ENCODE peak calls at places on chromosomes 16 and 17, in ten cellular contexts. W is CD8-positive, alpha-beta T cell; D is neural progenitor cell; X is transverse colon; J is tibial nerve; I is body of pancreas; Q is MM.1S; P is stomach; T is mucosa of descending colon; R is heart right ventricle. Z is an unnamed sample.
A peak's percentile ranks its signal among the peaks of the same experiment; 100 is the strongest.

GRCh38 chr16:23557779-23558330 is 328 bp downstream of the UBFD1 start:
- DNase-seq in X (peak; percentile 29), W (no peak), T (no peak), P (no peak), J (peak; percentile 13), I (no peak), D (no peak), R (peak; percentile 30), Q (peak; percentile 14), Z (no peak)

GRCh38 chr17:32998111-32998892 is 6.7 kb downstream of the SPACA3 start:
- DNase-seq in P (peak; percentile 87), Q (peak; percentile 61), I (peak; percentile 86), X (peak; percentile 87), T (peak; percentile 87), R (peak; percentile 68), W (peak; percentile 81), D (peak; percentile 85), J (peak; percentile 79), Z (peak; percentile 44)

GRCh38 chr16:46830417-46830901 is 521 bp downstream of the C16orf87 start:
- DNase-seq in P (peak; percentile 46), I (peak; percentile 33), Q (peak; percentile 52), W (peak; percentile 65), J (no peak), D (peak; percentile 74), T (peak; percentile 73), R (peak; percentile 12), X (peak; percentile 48), Z (peak; percentile 52)

GRCh38 chr17:1697681-1698080 is 12.5 kb downstream of the TLCD2 start:
- DNase-seq in X (no peak), J (no peak), P (no peak), Q (no peak), I (no peak), D (no peak), T (no peak), W (no peak), R (no peak), Z (no peak)

GRCh38 chr17:79078476-79079190 is 4.0 kb downstream of the ENGASE start:
- DNase-seq in R (no peak), D (no peak), J (no peak), Q (no peak), X (peak; percentile 64), I (no peak), W (no peak), T (peak; percentile 53), P (no peak), Z (no peak)

GRCh38 chr16:78605548-78606097 is 506.2 kb downstream of the WWOX start:
- DNase-seq in P (no peak), J (no peak), W (no peak), R (peak; percentile 7), T (no peak), Q (no peak), I (no peak), X (no peak), D (no peak), Z (no peak)

GRCh38 chr17:61131555-61131954 is 268.1 kb upstream of the TBX2 start:
- DNase-seq in Q (no peak), I (no peak), R (no peak), W (no peak), P (no peak), D (no peak), X (no peak), J (no peak), T (no peak), Z (no peak)

GRCh38 chr17:81958633-81959342 is 2.2 kb downstream of the NOTUM start:
- DNase-seq in I (no peak), T (no peak), J (no peak), W (no peak), P (no peak), D (no peak), Q (no peak), X (no peak), R (no peak), Z (no peak)

GRCh38 chr16:30902070-30902972 is 5.9 kb downstream of the CTF1 start:
- DNase-seq in W (peak; percentile 82), P (peak; percentile 77), Q (peak; percentile 51), T (peak; percentile 87), I (peak; percentile 77), J (no peak), D (peak; percentile 92), R (peak; percentile 62), X (peak; percentile 74), Z (peak; percentile 58)

GRCh38 chr16:495127-495748 is 32.3 kb upstream of the CAPN15 start:
- DNase-seq in Q (no peak), D (peak; percentile 42), W (no peak), P (no peak), X (peak; percentile 36), I (peak; percentile 42), J (no peak), R (no peak), T (peak; percentile 59), Z (peak; percentile 20)

GRCh38 chr16:11681526-11681925 is 13.3 kb downstream of the SNN start:
- DNase-seq in R (no peak), Q (peak; percentile 69), D (no peak), P (no peak), T (no peak), X (peak; percentile 56), W (peak; percentile 46), J (no peak), I (no peak), Z (no peak)

GRCh38 chr16:76653390-76654026 is 376.3 kb downstream of the CNTNAP4 start:
- DNase-seq in X (no peak), P (no peak), W (no peak), D (peak; percentile 81), Q (peak; percentile 48), I (no peak), J (no peak), T (no peak), R (no peak), Z (no peak)

GRCh38 chr17:8122923-8123694 is 797 bp downstream of the HES7 start:
- DNase-seq in T (no peak), X (no peak), Q (peak; percentile 58), J (no peak), W (no peak), I (peak; percentile 17), R (peak; percentile 25), D (peak; percentile 59), P (no peak), Z (peak; percentile 56)

GRCh38 chr16:30032083-30032819 is 1.2 kb upstream of the TLCD3B start:
- DNase-seq in P (peak; percentile 48), T (no peak), W (peak; percentile 71), Q (peak; percentile 69), I (peak; percentile 37), R (no peak), X (peak; percentile 57), J (no peak), D (peak; percentile 83), Z (peak; percentile 64)

GRCh38 chr16:74497761-74498160 is 76.5 kb upstream of the CLEC18B start:
- DNase-seq in I (no peak), P (no peak), D (no peak), X (no peak), J (no peak), Q (no peak), T (no peak), R (no peak), W (no peak), Z (no peak)

GRCh38 chr17:74859439-74860228 is at the start of gene GRIN2C:
- DNase-seq in Q (no peak), J (no peak), I (no peak), W (no peak), T (no peak), D (peak; percentile 52), R (no peak), P (no peak), X (no peak), Z (peak; percentile 46)
- H3K4me3 ChIP-seq in Q (peak within 1 kb of the TSS; percentile 36), J (peak within 1 kb of the TSS; percentile 38), I (no peak within 1 kb of the TSS), W (peak within 1 kb of the TSS; percentile 8), T (no peak within 1 kb of the TSS), D (peak within 1 kb of the TSS; percentile 55), R (peak within 1 kb of the TSS; percentile 17), P (peak within 1 kb of the TSS; percentile 22), X (peak within 1 kb of the TSS; percentile 8), Z (peak within 1 kb of the TSS; percentile 27)

GRCh38 chr16:49842972-49843371 is 12.9 kb downstream of the ZNF423 start:
- DNase-seq in I (no peak), X (no peak), J (no peak), T (no peak), P (no peak), Q (no peak), D (no peak), R (no peak), W (no peak), Z (no peak)
- H3K4me1 ChIP-seq in I (no peaks in the 10 kb centered on the region), X (no peaks in the 10 kb centered on the region), J (no peaks in the 10 kb centered on the region), T (no peaks in the 10 kb centered on the region), P (peaks cover 23% of the 10 kb centered on the region), Q (no peaks in the 10 kb centered on the region), D (peaks cover 20% of the 10 kb centered on the region), R (peaks cover 32% of the 10 kb centered on the region), W (no peaks in the 10 kb centered on the region), Z (no peaks in the 10 kb centered on the region)

GRCh38 chr17:42561908-42562844 is at the start of gene COASY:
- DNase-seq in W (peak; percentile 93), R (peak; percentile 97), I (peak; percentile 96), Q (peak; percentile 98), P (peak; percentile 96), X (peak; percentile 98), D (peak; percentile 96), T (peak; percentile 97), J (peak; percentile 93), Z (peak; percentile 90)
- H3K4me3 ChIP-seq in W (peak within 1 kb of the TSS; percentile 97), R (peak within 1 kb of the TSS; percentile 94), I (peak within 1 kb of the TSS; percentile 72), Q (peak within 1 kb of the TSS; percentile 93), P (peak within 1 kb of the TSS; percentile 90), X (peak within 1 kb of the TSS; percentile 66), D (peak within 1 kb of the TSS; percentile 83), T (peak within 1 kb of the TSS; percentile 71), J (peak within 1 kb of the TSS; percentile 76), Z (peak within 1 kb of the TSS; percentile 95)

GRCh38 chr17:35167046-35167445 is 19.4 kb downstream of the UNC45B start:
- DNase-seq in D (no peak), P (no peak), T (no peak), Q (no peak), X (no peak), W (no peak), I (no peak), R (no peak), J (no peak), Z (no peak)
- H3K4me1 ChIP-seq in D (no peaks in the 10 kb centered on the region), P (no peaks in the 10 kb centered on the region), T (no peaks in the 10 kb centered on the region), Q (no peaks in the 10 kb centered on the region), X (no peaks in the 10 kb centered on the region), W (peaks cover 27% of the 10 kb centered on the region), I (peaks cover 3% of the 10 kb centered on the region), R (no peaks in the 10 kb centered on the region), J (no peaks in the 10 kb centered on the region), Z (peaks cover 27% of the 10 kb centered on the region)

DNA sequence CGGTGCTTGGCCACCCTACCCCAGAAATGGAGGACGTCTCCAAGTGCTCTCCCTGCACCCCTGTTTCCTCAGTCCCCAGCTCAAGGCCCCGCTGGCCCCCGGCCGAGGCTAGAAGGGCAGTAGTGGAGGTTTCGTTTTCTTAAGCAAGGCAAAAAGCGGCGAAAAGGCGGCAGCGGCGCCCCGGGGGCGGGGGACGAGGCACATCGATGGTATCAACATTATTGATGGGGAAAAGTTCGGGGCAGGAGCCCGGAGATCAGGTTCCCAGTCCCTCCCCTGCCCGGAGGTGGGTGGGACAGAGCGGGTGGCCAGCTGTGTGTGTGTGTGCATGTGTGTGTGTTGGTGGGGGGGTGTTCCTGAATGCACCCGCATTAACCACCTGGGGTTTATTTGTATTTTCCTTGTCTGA is 4.1 kb upstream of the SALL1 start:
- DNase-seq in T (no peak), Q (no peak), R (no peak), J (no peak), D (peak; percentile 79), W (no peak), X (no peak), I (no peak), P (no peak), Z (no peak)
- H3K4me3 ChIP-seq in T (no peak overlapping the region), Q (peak overlapping the region; percentile 41), R (peak overlapping the region; percentile 18), J (peak overlapping the region; percentile 41), D (peak overlapping the region; percentile 97), W (no peak overlapping the region), X (no peak overlapping the region), I (no peak overlapping the region), P (peak overlapping the region; percentile 20), Z (no peak overlapping the region)